ENCODE peak calls at places on chromosomes 3 and 15, in five cellular contexts. W is stimulated activated CD8-positive, alpha-beta memory T cell treated with anti-CD3 and anti-CD28 coated beads, Interleukin-2, amount 100 ng/mL, for 48 hours; Z is non-pigmented ciliary epithelial cell; N is fibroblast of lung; M is naive thymus-derived CD4-positive, alpha-beta T cell. E is an unnamed sample.

GRCh38 chr15:69719527-69719926 is 266.9 kb downstream of the RPLP1 start:
- DNase-seq in Z (no peak), M (peak; percentile 42), W (peak; percentile 51), N (peak; percentile 46), E (no peak)

GRCh38 chr3:141508067-141508436 is 21.2 kb downstream of the RASA2 start:
- DNase-seq in Z (no peak), M (no peak), N (no peak), W (no peak), E (no peak)

GRCh38 chr15:42427429-42428223 is 63.3 kb downstream of the ZNF106 start:
- DNase-seq in W (no peak), M (no peak), Z (peak; percentile 81), N (peak; percentile 98), E (peak; percentile 93)

GRCh38 chr3:14266361-14266760 is 87.7 kb downstream of the LSM3 start:
- DNase-seq in Z (peak; percentile 72), W (no peak), N (peak; percentile 93), M (no peak), E (peak; percentile 94)

GRCh38 chr3:192812736-192813383 is 85.5 kb upstream of the FGF12 start:
- DNase-seq in W (no peak), N (peak; percentile 52), M (peak; percentile 9), Z (peak; percentile 57), E (peak; percentile 77)

GRCh38 chr3:157182879-157183278 is 22.9 kb upstream of the CCNL1 start:
- DNase-seq in W (no peak), M (no peak), Z (no peak), N (no peak), E (no peak)

GRCh38 chr3:33526787-33527186 is 86.6 kb upstream of the UBP1 start:
- DNase-seq in M (no peak), N (no peak), W (no peak), Z (no peak), E (no peak)

GRCh38 chr3:108292465-108292864 is 3.9 kb upstream of the HHLA2 start:
- DNase-seq in W (no peak), N (no peak), M (no peak), Z (no peak), E (no peak)

GRCh38 chr3:60617188-60617587 is 634.1 kb downstream of the FHIT start:
- DNase-seq in W (no peak), N (no peak), M (no peak), Z (no peak), E (no peak)

GRCh38 chr3:146131616-146132410 is 29.2 kb downstream of the PLOD2 start:
- DNase-seq in Z (peak; percentile 69), W (no peak), M (no peak), N (peak; percentile 98), E (peak; percentile 90)

GRCh38 chr15:33460166-33460805 is 149.5 kb downstream of the RYR3 start:
- DNase-seq in N (no peak), Z (no peak), W (no peak), M (no peak), E (no peak)

GRCh38 chr15:27844018-27844666 is 255.0 kb downstream of the OCA2 start:
- DNase-seq in N (peak; percentile 94), M (no peak), Z (peak; percentile 65), W (no peak), E (peak; percentile 69)

GRCh38 chr15:34603095-34603494 is 19.6 kb upstream of the GOLGA8B start:
- DNase-seq in M (no peak), W (no peak), N (no peak), Z (no peak), E (peak; percentile 15)

GRCh38 chr3:78148986-78149717 is 1109.3 kb downstream of the ROBO2 start:
- DNase-seq in Z (no peak), W (no peak), N (peak; percentile 16), M (no peak), E (no peak)

GRCh38 chr3:119508172-119508845 is 10.0 kb downstream of the TIMMDC1 start:
- DNase-seq in M (no peak), N (no peak), W (no peak), Z (no peak), E (no peak)

GRCh38 chr3:64049136-64049535 is 25.8 kb upstream of the PSMD6 start:
- DNase-seq in M (no peak), W (no peak), Z (no peak), N (peak; percentile 93), E (peak; percentile 86)

GRCh38 chr3:13251166-13251892 is 168.8 kb downstream of the NUP210 start:
- DNase-seq in N (no peak), W (no peak), M (no peak), Z (no peak), E (no peak)

GRCh38 chr15:91484141-91484540 is 369.4 kb upstream of the SLCO3A1 start:
- DNase-seq in M (no peak), Z (no peak), N (no peak), W (no peak), E (no peak)

GRCh38 chr15:94070341-94071275 is 160.8 kb upstream of the MCTP2 start:
- DNase-seq in N (peak; percentile 70), W (no peak), M (no peak), Z (no peak), E (no peak)

GRCh38 chr15:27826902-27827321 is 272.2 kb downstream of the OCA2 start:
- DNase-seq in Z (peak; percentile 26), N (peak; percentile 68), W (no peak), M (no peak), E (peak; percentile 79)

GRCh38 chr15:64635486-64635815 is 139.9 kb downstream of the RBPMS2 start:
- DNase-seq in W (no peak), N (peak; percentile 86), M (no peak), Z (peak; percentile 41), E (peak; percentile 79)

GRCh38 chr15:33124275-33124674 is 70.2 kb downstream of the FMN1 start:
- DNase-seq in Z (no peak), N (no peak), M (no peak), W (no peak), E (no peak)

GRCh38 chr15:90130291-90130690 is 28.0 kb upstream of the IDH2 start:
- DNase-seq in W (no peak), Z (no peak), M (no peak), N (no peak), E (no peak)

GRCh38 chr3:28840976-28841376 is 439.9 kb upstream of the RBMS3 start:
- DNase-seq in W (peak; percentile 36), Z (peak; percentile 6), M (no peak), N (peak; percentile 50), E (no peak)

GRCh38 chr3:27504749-27505148 is 20.6 kb upstream of the SLC4A7 start:
- DNase-seq in N (peak; percentile 56), W (no peak), M (no peak), Z (no peak), E (no peak)

GRCh38 chr15:46442196-46442595 is 807.4 kb downstream of the SQOR start:
- DNase-seq in M (no peak), Z (no peak), W (no peak), N (peak; percentile 48), E (peak; percentile 11)